ENCODE peak calls at places on chromosomes 5 and 9, in four cellular contexts. W is GM12878, M is HepG2, A is H1. Z is an unnamed sample. For H3K4me1, the result is how much of the 10 kb centered on the place peaks cover.

GRCh38 chr9:14744768-14745167 is 22.2 kb upstream of the CER1 start:
- DNase-seq in W (no peak), M (no peak), A (no peak), Z (no peak)

GRCh38 chr5:52069997-52070396 is 686.7 kb downstream of the ISL1 start:
- DNase-seq in A (no peak), M (no peak), W (no peak), Z (no peak)

GRCh38 chr9:33187519-33188218 is 20.5 kb upstream of the B4GALT1 start:
- DNase-seq in M (no peak), A (no peak), W (no peak), Z (no peak)

GRCh38 chr5:154758977-154759376 is 3.8 kb downstream of the LARP1 start:
- DNase-seq in M (no peak), W (no peak), A (no peak), Z (no peak)

GRCh38 chr5:109853362-109853761 is 163.6 kb downstream of the MAN2A1 start:
- DNase-seq in M (no peak), A (no peak), W (no peak), Z (no peak)

GRCh38 chr9:134493471-134494272 is 147.9 kb upstream of the COL5A1 start:
- DNase-seq in A (no peak), M (no peak), W (no peak), Z (no peak)

GRCh38 chr5:143533475-143533874 is 130.0 kb upstream of the NR3C1 start:
- DNase-seq in A (no peak), M (no peak), W (no peak), Z (no peak)

GRCh38 chr9:110464321-110464720 is 115.2 kb downstream of the SVEP1 start:
- DNase-seq in A (no peak), W (no peak), M (no peak), Z (no peak)

GRCh38 chr9:117706421-117707150 is 2.4 kb downstream of the TLR4 start:
- DNase-seq in W (no peak), M (no peak), A (no peak), Z (no peak)

GRCh38 chr5:1748271-1748670 is 51.4 kb downstream of the MRPL36 start:
- DNase-seq in W (no peak), A (no peak), M (no peak), Z (no peak)

GRCh38 chr5:121292664-121293063 is 559.0 kb upstream of the FTMT start:
- DNase-seq in A (no peak), M (no peak), W (no peak), Z (no peak)

GRCh38 chr9:99103909-99104458 is 929 bp upstream of the TGFBR1 start:
- DNase-seq in W (no peak), M (no peak), A (no peak), Z (no peak)

GRCh38 chr5:166172597-166172996 is 2118.8 kb upstream of the WWC1 start:
- DNase-seq in W (no peak), M (no peak), A (no peak), Z (no peak)

GRCh38 chr9:32385135-32385884 is 867 bp downstream of the ACO1 start:
- DNase-seq in M (no peak), W (no peak), A (no peak), Z (no peak)

GRCh38 chr9:73720601-73721000 is 568.9 kb downstream of the ANXA1 start:
- DNase-seq in A (no peak), M (no peak), W (no peak), Z (no peak)

GRCh38 chr9:111966851-111967250 is 70.2 kb downstream of the UGCG start:
- DNase-seq in A (no peak), W (no peak), M (no peak), Z (no peak)

GRCh38 chr5:83490203-83490602 is 18.7 kb downstream of the VCAN start:
- DNase-seq in A (no peak), M (no peak), W (no peak), Z (no peak)

GRCh38 chr5:33343661-33344327 is 97.0 kb upstream of the TARS1 start:
- DNase-seq in M (no peak), A (no peak), W (no peak), Z (no peak)

GRCh38 chr5:119341452-119342349 is 14.1 kb upstream of the TNFAIP8 start:
- DNase-seq in W (peak), M (no peak), A (no peak), Z (no peak)

GRCh38 chr5:141560141-141560540 is 58.7 kb downstream of the DIAPH1 start:
- DNase-seq in W (no peak), A (no peak), M (no peak), Z (no peak)

GRCh38 chr5:1510151-1510561 is 13.6 kb downstream of the LPCAT1 start:
- DNase-seq in M (no peak), W (no peak), A (no peak), Z (no peak)

GRCh38 chr9:137720571-137721110 is 101.8 kb downstream of the EHMT1 start:
- DNase-seq in A (no peak), W (no peak), M (no peak), Z (no peak)

GRCh38 chr9:87108639-87109038 is 161.3 kb upstream of the GAS1 start:
- DNase-seq in A (no peak), W (no peak), M (no peak), Z (no peak)

GRCh38 chr5:81721049-81721448 is 29.8 kb downstream of the SSBP2 start:
- DNase-seq in M (no peak), W (no peak), A (no peak), Z (no peak)

GRCh38 chr5:81717221-81717620 is 33.7 kb downstream of the SSBP2 start:
- DNase-seq in M (no peak), A (no peak), W (no peak), Z (no peak)

GRCh38 chr5:81719743-81720142 is 31.2 kb downstream of the SSBP2 start:
- DNase-seq in W (no peak), M (no peak), A (no peak), Z (no peak)

GRCh38 chr5:81717815-81718214 is 33.1 kb downstream of the SSBP2 start:
- DNase-seq in M (no peak), A (no peak), W (no peak), Z (no peak)

GRCh38 chr5:81718300-81718699 is 32.6 kb downstream of the SSBP2 start:
- DNase-seq in W (no peak), A (no peak), M (no peak), Z (peak)
- H3K4me1 ChIP-seq in W (under half), A (under half), M (under half), Z (under half)

GRCh38 chr5:176743828-176744583 is 66.4 kb upstream of the UNC5A start:
- DNase-seq in M (no peak), A (no peak), W (no peak), Z (no peak)
- TF ChIP-seq SUZ12 in M (no peak), A (no peak), W (no peak), Z (no peak)

GRCh38 chr5:73391441-73391871 is 57.1 kb downstream of the FOXD1 start:
- DNase-seq in M (no peak), A (no peak), W (no peak), Z (no peak)

GRCh38 chr5:73390989-73391388 is 57.6 kb downstream of the FOXD1 start:
- DNase-seq in W (no peak), A (no peak), M (no peak), Z (no peak)

GRCh38 chr5:73388371-73388684 is 60.2 kb downstream of the FOXD1 start:
- DNase-seq in W (no peak), M (no peak), A (no peak), Z (no peak)

GRCh38 chr5:73384861-73385260 is 63.7 kb downstream of the FOXD1 start:
- DNase-seq in W (no peak), M (no peak), A (no peak), Z (no peak)

GRCh38 chr5:73387630-73388370 is 60.8 kb downstream of the FOXD1 start:
- DNase-seq in A (no peak), M (no peak), W (peak), Z (no peak)
- H3K4me3 ChIP-seq in A (no peak), M (no peak), W (peak), Z (no peak)

GRCh38 chr9:136537896-136538598 is 7.8 kb downstream of the NOTCH1 start:
- DNase-seq in M (no peak), W (no peak), A (no peak), Z (no peak)
- H3K4me1 ChIP-seq in M (under half), W (half or more), A (under half), Z (under half)

DNA sequence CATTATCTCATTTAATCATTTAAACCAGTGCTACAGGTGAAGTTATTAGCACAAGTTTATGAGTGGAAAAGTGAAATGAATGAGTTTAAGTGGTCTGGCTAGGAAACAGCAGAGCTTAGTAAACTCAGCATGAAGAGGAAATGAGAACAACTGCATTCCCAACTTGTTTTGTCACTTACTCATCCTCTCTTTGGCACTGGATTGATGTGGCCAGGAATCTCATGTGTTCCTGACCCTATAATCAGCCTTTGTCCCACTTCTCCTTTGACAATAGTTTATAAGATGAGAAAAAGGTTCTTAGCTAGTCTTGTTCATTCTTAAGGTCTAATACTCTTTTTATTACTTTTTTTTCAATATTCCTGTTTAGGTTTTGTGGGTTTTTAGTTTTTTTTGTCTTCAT is 559.2 kb upstream of the TLE4 start:
- DNase-seq in W (no peak), A (no peak), M (no peak), Z (no peak)
- TF ChIP-seq SUZ12 in W (no peak), A (no peak), M (no peak), Z (no peak)

DNA sequence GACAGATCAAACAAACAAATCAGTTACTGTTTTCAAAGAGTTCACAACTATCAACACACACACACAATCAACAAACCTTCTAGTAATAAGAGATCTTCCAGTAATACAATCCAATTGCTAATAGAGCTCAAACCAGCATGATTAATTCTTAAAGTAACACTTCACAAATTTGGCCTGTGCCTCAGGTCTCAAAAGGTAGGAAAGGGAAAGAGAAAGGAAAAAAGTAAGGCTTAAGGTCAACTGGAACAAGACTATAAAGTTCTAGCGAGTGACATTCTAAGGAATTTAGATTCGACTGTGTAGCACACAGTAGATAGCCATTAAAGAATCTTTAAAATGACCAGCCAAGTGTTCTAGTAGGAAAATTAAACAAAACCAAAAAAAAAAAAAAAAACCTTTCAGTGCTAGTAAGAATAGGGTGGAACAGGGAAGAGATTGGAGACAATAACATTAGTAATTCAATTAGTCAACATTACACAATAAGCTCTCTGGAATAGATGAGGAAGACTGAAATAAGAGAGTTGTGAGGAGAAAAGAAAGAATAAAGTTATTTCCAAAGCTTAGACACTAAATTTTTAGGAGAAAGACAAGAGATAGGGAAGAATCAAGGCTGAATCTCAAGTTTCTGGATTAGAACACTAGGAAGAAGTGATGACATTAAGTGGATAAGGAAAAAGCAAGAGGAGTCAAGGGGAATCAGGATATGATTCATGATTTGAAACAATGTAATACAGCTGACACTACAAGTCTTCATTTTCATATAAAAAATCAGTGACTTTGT is 86.1 kb downstream of the FBXL17 start:
- DNase-seq in W (no peak), A (no peak), M (no peak), Z (no peak)
- H3K4me3 ChIP-seq in W (no peak), A (no peak), M (no peak), Z (no peak)

Z was measured in NT2/D1.